ENCODE peak calls at places on chromosomes 12 and 14, in eight cellular contexts. E, H, W, X, M, R, K and S are unnamed samples.

GRCh38 chr12:128537668-128538067 is 270.7 kb downstream of the TMEM132C start:
- DNase-seq in E (no peak), H (no peak), W (no peak), X (no peak), M (no peak), R (no peak), K (no peak), S (no peak)

GRCh38 chr14:99881011-99881410 is 87.8 kb downstream of the EML1 start:
- DNase-seq in E (no peak), H (no peak), W (no peak), X (no peak), M (peak; percentile 71), R (no peak), K (peak; percentile 74), S (no peak)

GRCh38 chr14:51650721-51651387 is 856 bp upstream of the FRMD6 start:
- DNase-seq in E (peak; percentile 37), H (no peak), W (peak; percentile 49), X (no peak), M (no peak), R (no peak), K (peak; percentile 73), S (no peak)

GRCh38 chr14:61461808-61462275 is 140.5 kb downstream of the PRKCH start:
- DNase-seq in E (peak; percentile 65), H (peak; percentile 92), W (peak; percentile 63), X (no peak), M (no peak), R (peak; percentile 54), K (no peak), S (no peak)

GRCh38 chr14:77203611-77204456 is 22.2 kb downstream of the TMEM63C start:
- DNase-seq in E (no peak), H (no peak), W (no peak), X (no peak), M (peak; percentile 48), R (no peak), K (no peak), S (no peak)

GRCh38 chr12:42641231-42641630 is 51.7 kb upstream of the PRICKLE1 start:
- DNase-seq in E (no peak), H (peak; percentile 9), W (no peak), X (no peak), M (no peak), R (no peak), K (no peak), S (no peak)

GRCh38 chr12:42794811-42795210 is 205.3 kb upstream of the PRICKLE1 start:
- DNase-seq in E (no peak), H (no peak), W (no peak), X (no peak), M (no peak), R (peak; percentile 13), K (no peak), S (no peak)

GRCh38 chr12:57176846-57177245 is 29.4 kb upstream of the LRP1-AS start:
- DNase-seq in E (no peak), H (no peak), W (no peak), X (no peak), M (no peak), R (peak; percentile 38), K (no peak), S (no peak)

GRCh38 chr12:49340971-49341776 is 4.2 kb upstream of the C1QL4 start:
- DNase-seq in E (no peak), H (no peak), W (peak; percentile 64), X (no peak), M (no peak), R (no peak), K (no peak), S (no peak)
- H3K27me3 ChIP-seq in E (peaks cover 22% of the 10 kb centered on the region), H (no peaks in the 10 kb centered on the region), W (peaks cover 97% of the 10 kb centered on the region), X (peaks cover 27% of the 10 kb centered on the region), M (peaks cover 52% of the 10 kb centered on the region), R (peaks cover 86% of the 10 kb centered on the region), K (peaks cover 96% of the 10 kb centered on the region), S (peaks cover 39% of the 10 kb centered on the region)

DNA sequence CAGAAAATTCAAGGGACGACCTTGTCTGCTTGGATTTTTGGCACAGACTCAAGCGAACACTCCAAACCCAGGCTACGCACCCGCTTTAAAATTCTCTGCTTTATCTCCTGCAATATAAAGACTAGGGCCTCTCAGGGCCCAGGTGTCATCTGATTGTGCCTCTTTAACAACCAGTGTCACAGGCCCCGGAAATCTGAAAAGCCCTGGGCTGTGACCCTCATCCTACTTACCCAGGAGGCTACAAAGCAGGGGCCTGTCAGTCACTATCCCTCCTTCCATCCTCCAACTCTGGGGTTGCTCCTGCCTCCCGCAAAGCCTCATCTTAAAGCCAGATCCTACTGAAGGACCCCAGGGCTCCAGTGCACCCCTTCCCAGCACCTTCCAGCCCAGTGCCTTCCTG is 34.9 kb downstream of the CCDC88C start:
- DNase-seq in E (no peak), H (no peak), W (no peak), X (no peak), M (no peak), R (no peak), K (no peak), S (no peak)
- H3K27me3 ChIP-seq in E (no peaks in the 10 kb centered on the region), H (no peaks in the 10 kb centered on the region), W (no peaks in the 10 kb centered on the region), X (no peaks in the 10 kb centered on the region), M (no peaks in the 10 kb centered on the region), R (no peaks in the 10 kb centered on the region), K (no peaks in the 10 kb centered on the region), S (no peaks in the 10 kb centered on the region)

GRCh38 chr12:53842686-53843085 is 90.9 kb upstream of the CISTR start:
- DNase-seq in E (no peak), H (no peak), W (no peak), X (no peak), M (no peak), R (peak; percentile 64), K (no peak), S (no peak)
- H3K27me3 ChIP-seq in E (no peaks in the 10 kb centered on the region), H (no peaks in the 10 kb centered on the region), W (no peaks in the 10 kb centered on the region), X (peaks cover 5% of the 10 kb centered on the region), M (peaks cover 97% of the 10 kb centered on the region), R (no peaks in the 10 kb centered on the region), K (no peaks in the 10 kb centered on the region), S (peaks cover 23% of the 10 kb centered on the region)

GRCh38 chr12:157644-158043 is 56.3 kb downstream of the SLC6A12 start:
- DNase-seq in E (no peak), H (no peak), W (no peak), X (no peak), M (no peak), R (no peak), K (no peak), S (no peak)
- H3K27me3 ChIP-seq in E (no peaks in the 10 kb centered on the region), H (no peaks in the 10 kb centered on the region), W (no peaks in the 10 kb centered on the region), X (no peaks in the 10 kb centered on the region), M (no peaks in the 10 kb centered on the region), R (no peaks in the 10 kb centered on the region), K (peaks cover 8% of the 10 kb centered on the region), S (no peaks in the 10 kb centered on the region)

GRCh38 chr14:65228956-65229355 is 126.6 kb upstream of the MAX start:
- DNase-seq in E (no peak), H (no peak), W (no peak), X (no peak), M (no peak), R (no peak), K (no peak), S (no peak)

GRCh38 chr14:65231286-65231980 is 129.1 kb upstream of the MAX start:
- DNase-seq in E (no peak), H (no peak), W (no peak), X (no peak), M (no peak), R (no peak), K (no peak), S (no peak)

GRCh38 chr14:65228436-65228835 is 126.1 kb upstream of the MAX start:
- DNase-seq in E (no peak), H (peak; percentile 94), W (no peak), X (no peak), M (no peak), R (no peak), K (no peak), S (no peak)

GRCh38 chr14:65229431-65230286 is 127.3 kb upstream of the MAX start:
- DNase-seq in E (peak; percentile 85), H (peak; percentile 78), W (peak; percentile 78), X (no peak), M (no peak), R (no peak), K (no peak), S (peak; percentile 39)

DNA sequence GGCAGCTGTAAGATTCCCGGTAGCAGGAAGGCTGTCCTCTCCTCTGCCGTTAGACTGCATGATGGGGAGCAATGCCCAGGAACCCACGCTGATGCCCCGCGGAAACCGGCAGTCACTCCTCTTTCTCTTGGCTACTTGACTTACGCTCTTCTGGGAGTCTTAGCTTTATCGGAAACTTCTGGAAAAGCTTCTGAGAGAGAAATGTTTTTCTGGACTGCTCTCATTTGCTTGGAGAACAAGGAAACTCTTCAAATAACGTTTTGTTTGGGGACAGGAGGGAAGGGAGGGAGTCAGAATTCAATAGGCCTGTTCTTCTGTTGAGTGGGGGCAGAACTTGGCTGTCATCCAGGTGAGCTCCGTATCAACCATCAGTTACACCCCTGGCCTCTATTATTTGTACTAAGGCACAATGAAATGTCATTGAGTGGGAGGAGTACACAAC is 128.0 kb upstream of the MAX start:
- DNase-seq in E (no peak), H (no peak), W (no peak), X (peak; percentile 72), M (no peak), R (no peak), K (peak; percentile 70), S (no peak)
- H3K27me3 ChIP-seq in E (no peaks in the 10 kb centered on the region), H (no peaks in the 10 kb centered on the region), W (no peaks in the 10 kb centered on the region), X (no peaks in the 10 kb centered on the region), M (no peaks in the 10 kb centered on the region), R (no peaks in the 10 kb centered on the region), K (no peaks in the 10 kb centered on the region), S (no peaks in the 10 kb centered on the region)

GRCh38 chr12:13539051-13539450 is 342.5 kb downstream of the EMP1 start:
- DNase-seq in E (no peak), H (no peak), W (no peak), X (no peak), M (peak; percentile 59), R (no peak), K (no peak), S (no peak)
- H3K27me3 ChIP-seq in E (no peaks in the 10 kb centered on the region), H (no peaks in the 10 kb centered on the region), W (no peaks in the 10 kb centered on the region), X (no peaks in the 10 kb centered on the region), M (no peaks in the 10 kb centered on the region), R (no peaks in the 10 kb centered on the region), K (no peaks in the 10 kb centered on the region), S (no peaks in the 10 kb centered on the region)